ENCODE peak calls at places on chromosomes 1 and 21, in six cellular contexts. N is small intestine; V is WERI-Rb-1; P is lower lobe of right lung; Y is CD4-positive, CD25-positive, alpha-beta regulatory T cell; T is psoas muscle. X is an unnamed sample.

GRCh38 chr1:2482588-2482987 is 6.5 kb downstream of the PLCH2 start:
- DNase-seq in Y (no peak), N (no peak), V (no peak), T (no peak), P (no peak), X (no peak)

GRCh38 chr1:207805841-207806421 is 54.1 kb downstream of the CD46 start:
- DNase-seq in P (peak), V (peak), T (peak), N (no peak), Y (no peak), X (peak)

GRCh38 chr1:154186177-154186576 is 5.7 kb downstream of the TPM3 start:
- DNase-seq in V (peak), N (peak), Y (peak), P (peak), T (peak), X (peak)

GRCh38 chr1:10473145-10473765 is 926 bp upstream of the DFFA start:
- DNase-seq in P (no peak), V (no peak), N (no peak), Y (no peak), T (no peak), X (no peak)

GRCh38 chr1:24622218-24622617 is 20.9 kb upstream of the SRRM1 start:
- DNase-seq in N (no peak), V (no peak), T (no peak), Y (no peak), P (no peak), X (no peak)

GRCh38 chr1:187374742-187375141 is 546.0 kb downstream of the PLA2G4A start:
- DNase-seq in N (no peak), T (no peak), V (no peak), Y (no peak), P (no peak), X (no peak)

GRCh38 chr1:9404541-9404940 is 111.8 kb downstream of the SPSB1 start:
- DNase-seq in P (no peak), T (no peak), V (peak), N (no peak), Y (no peak), X (no peak)

GRCh38 chr1:210696709-210697108 is 368.0 kb downstream of the HHAT start:
- DNase-seq in Y (no peak), N (no peak), V (no peak), T (no peak), P (no peak), X (no peak)

GRCh38 chr1:12618661-12619395 is 818 bp upstream of the DHRS3 start:
- DNase-seq in T (peak), P (peak), V (peak), Y (peak), N (peak), X (peak)

GRCh38 chr1:110605901-110606783 is at the start of gene KCNA2:
- DNase-seq in P (no peak), V (peak), N (no peak), T (peak), Y (no peak), X (peak)

GRCh38 chr1:159009704-159010361 is at the start of gene IFI16:
- DNase-seq in Y (peak), V (no peak), T (no peak), N (peak), P (no peak), X (no peak)

GRCh38 chr1:11061652-11062365 is 2.0 kb upstream of the SRM start:
- DNase-seq in N (no peak), P (no peak), V (no peak), Y (no peak), T (peak), X (no peak)

GRCh38 chr1:24964811-24965570 is 34.9 kb upstream of the RUNX3 start:
- DNase-seq in P (peak), T (peak), N (peak), V (no peak), Y (peak), X (no peak)

GRCh38 chr1:11158720-11159321 is 30.3 kb upstream of the ANGPTL7 start:
- DNase-seq in P (no peak), T (no peak), V (no peak), N (no peak), Y (no peak), X (no peak)

GRCh38 chr1:64242895-64243756 is 39.7 kb downstream of the UBE2U start:
- DNase-seq in V (no peak), P (no peak), T (no peak), N (peak), Y (no peak), X (no peak)

GRCh38 chr1:37994886-37995566 is 5.2 kb upstream of the SF3A3 start:
- DNase-seq in Y (no peak), P (no peak), N (no peak), T (peak), V (no peak), X (no peak)

GRCh38 chr1:52955129-52955970 is 28.3 kb downstream of the SCP2 start:
- DNase-seq in N (peak), V (no peak), P (no peak), Y (no peak), T (no peak), X (no peak)

GRCh38 chr1:67496329-67496728 is 66.1 kb upstream of the SERBP1 start:
- DNase-seq in T (no peak), V (no peak), N (no peak), Y (no peak), P (no peak), X (no peak)

GRCh38 chr1:114986286-114986685 is 43.3 kb upstream of the TSHB start:
- DNase-seq in P (no peak), Y (no peak), V (no peak), N (no peak), T (no peak), X (no peak)

GRCh38 chr1:91022518-91022929 is 689 bp upstream of the ZNF644 start:
- DNase-seq in T (no peak), Y (no peak), N (no peak), P (no peak), V (no peak), X (peak)

GRCh38 chr1:243483084-243483845 is 227.4 kb downstream of the SDCCAG8 start:
- DNase-seq in T (no peak), N (no peak), Y (no peak), P (no peak), V (peak), X (no peak)

GRCh38 chr1:97925161-97925560 is 4.3 kb upstream of the DPYD start:
- DNase-seq in Y (no peak), P (no peak), V (no peak), N (no peak), T (no peak), X (no peak)

GRCh38 chr1:97918961-97919360 is 1.9 kb downstream of the DPYD start:
- DNase-seq in V (no peak), T (no peak), P (no peak), N (no peak), Y (no peak), X (no peak)

GRCh38 chr1:97920832-97921571 is at the start of gene DPYD:
- DNase-seq in P (peak), V (peak), N (peak), T (peak), Y (peak), X (peak)

GRCh38 chr1:97919568-97920261 is 1.1 kb downstream of the DPYD start:
- DNase-seq in P (no peak), T (no peak), N (peak), Y (no peak), V (no peak), X (no peak)

GRCh38 chr1:97920275-97920831 is 481 bp downstream of the DPYD start:
- DNase-seq in V (no peak), P (no peak), Y (no peak), N (no peak), T (no peak), X (no peak)
- H3K27ac ChIP-seq in V (peak), P (peak), Y (peak), N (peak), T (peak), X (peak)

GRCh38 chr1:55129194-55129728 is 85.9 kb downstream of the USP24 start:
- DNase-seq in T (no peak), Y (no peak), V (no peak), N (no peak), P (no peak), X (no peak)
- H3K27ac ChIP-seq in T (no peak), Y (no peak), V (no peak), N (no peak), P (no peak), X (no peak)

GRCh38 chr1:89823679-89824292 is 3.0 kb downstream of the LRRC8D start:
- DNase-seq in P (no peak), V (no peak), T (no peak), Y (no peak), N (no peak), X (no peak)

GRCh38 chr1:89822999-89823628 is 2.3 kb downstream of the LRRC8D start:
- DNase-seq in P (no peak), Y (no peak), N (peak), V (no peak), T (no peak), X (no peak)

GRCh38 chr1:89821322-89822108 is 683 bp downstream of the LRRC8D start:
- DNase-seq in V (peak), N (peak), Y (peak), T (peak), P (peak), X (no peak)

GRCh38 chr1:89822109-89822962 is 1.5 kb downstream of the LRRC8D start:
- DNase-seq in N (peak), P (no peak), T (no peak), Y (no peak), V (no peak), X (no peak)

GRCh38 chr1:89820423-89821321 is at the start of gene LRRC8D:
- DNase-seq in N (peak), Y (peak), V (peak), P (peak), T (peak), X (peak)
- H3K27ac ChIP-seq in N (peak), Y (peak), V (peak), P (peak), T (peak), X (peak)

GRCh38 chr21:41180752-41181151 is 12.8 kb downstream of the BACE2 start:
- DNase-seq in Y (no peak), N (no peak), P (no peak), V (no peak), T (no peak), X (no peak)

GRCh38 chr21:41169701-41170100 is 1.7 kb downstream of the BACE2 start:
- DNase-seq in V (no peak), Y (no peak), P (no peak), N (no peak), T (no peak), X (no peak)

GRCh38 chr21:41170442-41170841 is 2.5 kb downstream of the BACE2 start:
- DNase-seq in N (peak), Y (no peak), T (no peak), P (no peak), V (peak), X (no peak)

GRCh38 chr21:41171210-41171609 is 3.2 kb downstream of the BACE2 start:
- DNase-seq in P (peak), T (no peak), V (no peak), Y (no peak), N (peak), X (no peak)

GRCh38 chr21:41175080-41175479 is 7.1 kb downstream of the BACE2 start:
- DNase-seq in T (no peak), V (no peak), P (no peak), Y (no peak), N (no peak), X (no peak)
- H3K27ac ChIP-seq in T (no peak), V (no peak), P (no peak), Y (no peak), N (no peak), X (no peak)

GRCh38 chr21:17889171-17889570 is 70.0 kb upstream of the C21orf91 start:
- DNase-seq in V (no peak), P (no peak), T (no peak), Y (no peak), N (no peak), X (no peak)
- H3K27ac ChIP-seq in V (no peak), P (no peak), T (no peak), Y (no peak), N (no peak), X (no peak)